ENCODE peak calls at places on chromosomes 7 and 10, in six cellular contexts. N is neural progenitor cell; G is GM12892; D is trophoblast cell; T is activated CD4-positive, alpha-beta T cell treated with anti-CD3 and anti-CD28 coated beads, Interleukin-2, amount 50 U/mL, for 1 hour; Q is NCI-H2081 treated with DMSO at 0.1 percent for 48 hours. M is an unnamed sample.

GRCh38 chr10:14025790-14026189 is 304.9 kb downstream of the FRMD4A start:
- DNase-seq in N (no peak), G (no peak), D (no peak), T (no peak), Q (no peak), M (no peak)

GRCh38 chr10:71683301-71683700 is 36.3 kb downstream of the C10orf105 start:
- DNase-seq in N (no peak), G (no peak), D (no peak), T (no peak), Q (no peak), M (no peak)

GRCh38 chr7:128841171-128841690 is 11.0 kb downstream of the FLNC start:
- DNase-seq in N (no peak), G (no peak), D (peak), T (no peak), Q (no peak), M (no peak)

GRCh38 chr10:70135046-70135445 is 2.4 kb upstream of the AIFM2 start:
- DNase-seq in N (no peak), G (no peak), D (no peak), T (no peak), Q (no peak), M (no peak)

GRCh38 chr7:142883145-142883544 is 2.4 kb downstream of the TRPV6 start:
- DNase-seq in N (no peak), G (no peak), D (no peak), T (no peak), Q (no peak), M (no peak)

GRCh38 chr10:69696073-69696731 is 66.2 kb downstream of the FAM241B start:
- DNase-seq in N (peak), G (no peak), D (peak), T (no peak), Q (no peak), M (peak)

GRCh38 chr10:103895458-103896186 is 22.4 kb downstream of the STN1 start:
- DNase-seq in N (no peak), G (no peak), D (no peak), T (no peak), Q (no peak), M (no peak)

GRCh38 chr7:130394421-130395188 is 14.3 kb downstream of the CPA1 start:
- DNase-seq in N (no peak), G (no peak), D (no peak), T (no peak), Q (no peak), M (no peak)

GRCh38 chr10:5071411-5072198 is 22.6 kb upstream of the AKR1C3 start:
- DNase-seq in N (peak), G (no peak), D (peak), T (no peak), Q (no peak), M (no peak)

GRCh38 chr7:46133076-46133475 is 212.0 kb upstream of the IGFBP3 start:
- DNase-seq in N (no peak), G (no peak), D (no peak), T (no peak), Q (no peak), M (no peak)

GRCh38 chr7:1848911-1849311 is 178.8 kb downstream of the ELFN1 start:
- DNase-seq in N (no peak), G (no peak), D (no peak), T (no peak), Q (no peak), M (no peak)

GRCh38 chr7:117472335-117472734 is 7.5 kb upstream of the CFTR start:
- DNase-seq in N (no peak), G (no peak), D (no peak), T (no peak), Q (no peak), M (peak)

GRCh38 chr7:85287126-85287825 is 100.4 kb upstream of the SEMA3D start:
- DNase-seq in N (no peak), G (no peak), D (peak), T (no peak), Q (no peak), M (no peak)

GRCh38 chr10:69870591-69870990 is 68.9 kb downstream of the COL13A1 start:
- DNase-seq in N (no peak), G (no peak), D (no peak), T (no peak), Q (no peak), M (no peak)

GRCh38 chr7:33979807-33980355 is 74.5 kb downstream of the BMPER start:
- DNase-seq in N (no peak), G (no peak), D (peak), T (no peak), Q (no peak), M (no peak)

GRCh38 chr10:47425813-47426419 is 41.8 kb upstream of the ZNF488 start:
- DNase-seq in N (no peak), G (no peak), D (no peak), T (no peak), Q (no peak), M (no peak)

GRCh38 chr7:128404143-128404681 is 5.6 kb downstream of the IMPDH1 start:
- DNase-seq in N (no peak), G (no peak), D (no peak), T (no peak), Q (no peak), M (no peak)

GRCh38 chr10:80196270-80196949 is 8.9 kb downstream of the ANXA11 start:
- DNase-seq in N (no peak), G (no peak), D (peak), T (peak), Q (no peak), M (no peak)

GRCh38 chr7:21041666-21042065 is 255.0 kb upstream of the SP8 start:
- DNase-seq in N (peak), G (no peak), D (no peak), T (no peak), Q (no peak), M (no peak)

GRCh38 chr10:51000164-51000563 is 74.1 kb upstream of the PRKG1 start:
- DNase-seq in N (no peak), G (no peak), D (no peak), T (no peak), Q (no peak), M (no peak)

GRCh38 chr10:17273403-17273802 is 45.4 kb downstream of the VIM start:
- DNase-seq in N (no peak), G (no peak), D (no peak), T (no peak), Q (no peak), M (no peak)

GRCh38 chr10:102227050-102227449 is 951 bp downstream of the ELOVL3 start:
- DNase-seq in N (no peak), G (no peak), D (peak), T (no peak), Q (no peak), M (no peak)

GRCh38 chr10:132838346-132838970 is 52.5 kb upstream of the NKX6-2 start:
- DNase-seq in N (no peak), G (no peak), D (no peak), T (no peak), Q (no peak), M (no peak)

GRCh38 chr7:55065079-55065478 is 46.3 kb downstream of the EGFR start:
- DNase-seq in N (no peak), G (no peak), D (peak), T (no peak), Q (no peak), M (no peak)

GRCh38 chr7:112938895-112939588 is 147.6 kb downstream of the GPR85 start:
- DNase-seq in N (peak), G (peak), D (peak), T (no peak), Q (no peak), M (no peak)

GRCh38 chr7:105790996-105791395 is 85.4 kb downstream of the ATXN7L1 start:
- DNase-seq in N (no peak), G (no peak), D (peak), T (no peak), Q (no peak), M (no peak)

GRCh38 chr10:126456632-126457031 is 68.4 kb upstream of the ADAM12 start:
- DNase-seq in N (no peak), G (no peak), D (no peak), T (no peak), Q (no peak), M (no peak)

GRCh38 chr7:54161621-54162020 is 380.6 kb upstream of the VSTM2A start:
- DNase-seq in N (no peak), G (no peak), D (no peak), T (no peak), Q (no peak), M (no peak)

GRCh38 chr7:105003275-105003674 is 10.7 kb upstream of the KMT2E start:
- DNase-seq in N (no peak), G (no peak), D (peak), T (peak), Q (no peak), M (no peak)

GRCh38 chr10:1762066-1762465 is 24.7 kb upstream of the ADARB2 start:
- DNase-seq in N (peak), G (no peak), D (no peak), T (no peak), Q (no peak), M (no peak)

M was measured in GM13976.